ENCODE peak calls at places on chromosomes 1 and 21, in ten cellular contexts. K is Panc1, R is upper lobe of right lung, Z is cardiac muscle cell, L is left lung, S is neuronal stem cell, T is breast epithelium, V is BJ, Y is choroid plexus epithelial cell, U is A549. J is an unnamed sample.

GRCh38 chr1:109299087-109299983 is 7.5 kb downstream of the MYBPHL start:
- DNase-seq in L (no peak), S (no peak), V (peak), T (peak), K (no peak), Y (peak), R (no peak), U (no peak), Z (peak), J (peak)

GRCh38 chr1:169682077-169682476 is 29.3 kb downstream of the SELL start:
- DNase-seq in Z (no peak), Y (no peak), U (no peak), K (no peak), S (no peak), L (no peak), V (no peak), T (no peak), R (no peak), J (no peak)

GRCh38 chr1:180482425-180483275 is 19.7 kb downstream of the ACBD6 start:
- DNase-seq in L (no peak), Y (peak), V (no peak), U (peak), R (no peak), S (peak), Z (peak), K (peak), T (no peak), J (peak)

GRCh38 chr1:211145944-211146343 is 12.0 kb upstream of the KCNH1 start:
- DNase-seq in K (no peak), L (no peak), S (no peak), T (no peak), R (no peak), U (no peak), Y (no peak), V (no peak), Z (no peak), J (no peak)

GRCh38 chr1:91944087-91944486 is 5.1 kb upstream of the BRDT start:
- DNase-seq in K (no peak), U (no peak), R (no peak), Y (no peak), S (no peak), Z (peak), L (no peak), V (no peak), T (no peak), J (no peak)

GRCh38 chr1:165468850-165469249 is 23.9 kb upstream of the RXRG start:
- DNase-seq in Y (no peak), K (no peak), L (no peak), R (no peak), S (no peak), Z (no peak), V (no peak), U (no peak), T (no peak), J (no peak)

GRCh38 chr1:118960567-118961136 is 27.5 kb downstream of the TBX15 start:
- DNase-seq in U (peak), Z (peak), T (no peak), K (no peak), R (no peak), S (no peak), Y (peak), V (peak), L (no peak), J (peak)

GRCh38 chr1:105964879-105965278 is 1091.6 kb upstream of the PRMT6 start:
- DNase-seq in T (no peak), L (no peak), S (no peak), U (no peak), Z (no peak), Y (no peak), K (no peak), V (no peak), R (no peak), J (no peak)

GRCh38 chr1:214216779-214217178 is 64.2 kb upstream of the SMYD2 start:
- DNase-seq in U (peak), L (no peak), V (no peak), T (no peak), Y (no peak), K (no peak), R (no peak), Z (no peak), S (no peak), J (no peak)

GRCh38 chr1:41404308-41404755 is 43.1 kb downstream of the FOXO6 start:
- DNase-seq in R (no peak), Z (peak), T (no peak), S (no peak), K (no peak), U (peak), L (peak), V (no peak), Y (no peak), J (no peak)

GRCh38 chr1:3504151-3504822 is 49.8 kb downstream of the ARHGEF16 start:
- DNase-seq in Z (peak), R (no peak), V (peak), U (peak), Y (peak), L (no peak), T (no peak), S (no peak), K (peak), J (peak)

GRCh38 chr1:107430540-107431228 is 289.8 kb downstream of the NTNG1 start:
- DNase-seq in S (peak), V (no peak), R (no peak), Z (peak), U (peak), L (no peak), K (peak), T (no peak), Y (peak), J (peak)

GRCh38 chr21:38807481-38807880 is 1.8 kb downstream of the ETS2 start:
- DNase-seq in Z (no peak), K (no peak), T (no peak), S (peak), L (no peak), Y (peak), V (no peak), R (no peak), U (no peak), J (peak)

GRCh38 chr21:43020771-43021170 is 46.4 kb downstream of the PKNOX1 start:
- DNase-seq in K (no peak), R (peak), L (no peak), T (no peak), U (no peak), S (no peak), Y (no peak), V (no peak), Z (no peak), J (no peak)

GRCh38 chr1:55043011-55043410 is 3.7 kb downstream of the PCSK9 start:
- DNase-seq in V (no peak), Y (no peak), L (no peak), T (no peak), S (no peak), U (no peak), K (no peak), R (no peak), Z (no peak), J (no peak)

GRCh38 chr1:24329797-24330543 is 10.8 kb downstream of the GRHL3 start:
- DNase-seq in Z (peak), L (no peak), U (no peak), Y (peak), K (no peak), V (no peak), R (no peak), T (no peak), S (no peak), J (peak)

GRCh38 chr21:19501115-19501514 is 1097.5 kb upstream of the TMPRSS15 start:
- DNase-seq in K (no peak), S (no peak), L (no peak), Z (no peak), Y (no peak), V (no peak), T (no peak), R (no peak), U (no peak), J (no peak)

GRCh38 chr1:196152975-196153374 is 455.3 kb downstream of the KCNT2 start:
- DNase-seq in R (no peak), L (no peak), Z (peak), V (no peak), T (no peak), U (no peak), S (no peak), Y (no peak), K (no peak), J (no peak)

GRCh38 chr1:5770981-5771765 is 221.1 kb downstream of the NPHP4 start:
- DNase-seq in Y (peak), T (no peak), V (no peak), L (peak), Z (peak), S (peak), U (no peak), R (no peak), K (no peak), J (no peak)

GRCh38 chr1:90964444-90965035 is 57.3 kb downstream of the ZNF644 start:
- DNase-seq in K (peak), L (no peak), S (no peak), Z (peak), U (no peak), R (no peak), V (no peak), Y (peak), T (no peak), J (peak)

GRCh38 chr21:33293811-33294216 is 27.6 kb downstream of the IL10RB start:
- DNase-seq in R (no peak), L (no peak), Z (no peak), K (no peak), U (no peak), T (no peak), S (no peak), V (no peak), Y (no peak), J (no peak)

GRCh38 chr21:29075706-29076447 is 2.4 kb upstream of the CCT8 start:
- DNase-seq in U (no peak), S (no peak), R (no peak), K (peak), T (no peak), Z (no peak), V (no peak), L (no peak), Y (no peak), J (no peak)

GRCh38 chr1:161948435-161948834 is 75.2 kb downstream of the OLFML2B start:
- DNase-seq in T (no peak), V (no peak), R (no peak), K (no peak), L (no peak), Y (no peak), U (no peak), S (no peak), Z (no peak), J (no peak)

GRCh38 chr1:111354584-111354983 is 63.9 kb downstream of the CHIA start:
- DNase-seq in L (no peak), V (no peak), Y (no peak), T (no peak), R (no peak), U (no peak), S (no peak), K (no peak), Z (no peak), J (no peak)

GRCh38 chr1:23555225-23555801 is 4.0 kb downstream of the ID3 start:
- DNase-seq in S (no peak), L (no peak), Z (peak), Y (peak), V (no peak), T (no peak), U (peak), R (no peak), K (no peak), J (peak)

GRCh38 chr1:18901147-18901951 is 1.0 kb downstream of the ALDH4A1 start:
- DNase-seq in R (no peak), V (no peak), L (no peak), Z (no peak), U (no peak), S (no peak), Y (no peak), K (no peak), T (no peak), J (no peak)

GRCh38 chr1:154075746-154076145 is 79.1 kb downstream of the NUP210L start:
- DNase-seq in T (no peak), R (no peak), L (no peak), U (no peak), K (no peak), Z (peak), V (no peak), Y (no peak), S (no peak), J (no peak)

GRCh38 chr1:116824631-116825399 is 70.6 kb downstream of the CD2 start:
- DNase-seq in S (no peak), T (no peak), U (no peak), Z (peak), V (no peak), K (no peak), L (no peak), R (no peak), Y (no peak), J (no peak)

DNA sequence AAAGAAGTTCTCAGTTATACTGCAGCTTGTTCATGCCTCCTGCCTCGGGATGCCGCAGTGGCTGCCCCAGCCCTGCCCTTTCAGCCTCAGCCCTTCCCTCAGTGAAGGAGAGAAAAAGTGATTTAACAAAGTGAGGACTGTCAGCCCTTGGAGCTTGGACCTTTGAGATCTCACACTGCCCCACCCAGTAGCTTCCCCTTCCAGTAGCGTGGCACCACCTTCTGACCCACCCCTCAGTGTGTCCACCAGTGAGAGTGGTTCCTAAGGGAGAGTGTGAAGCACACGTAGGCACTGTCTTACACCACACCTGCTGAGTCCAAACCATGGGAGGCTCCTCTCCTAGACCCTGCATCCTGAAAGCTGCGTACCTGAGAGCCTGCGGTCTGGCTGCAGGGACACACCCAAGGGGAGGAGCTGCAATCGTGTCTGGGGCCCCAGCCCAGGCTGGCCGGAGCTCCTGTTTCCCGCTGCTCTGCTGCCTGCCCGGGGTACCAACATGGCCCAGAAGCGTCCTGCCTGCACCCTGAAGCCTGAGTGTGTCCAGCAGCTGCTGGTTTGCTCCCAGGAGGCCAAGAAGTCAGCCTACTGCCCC is at the start of gene CDA:
- DNase-seq in U (peak), K (no peak), V (no peak), L (peak), S (no peak), Z (no peak), Y (no peak), R (no peak), T (no peak), J (no peak)
- H3K4me3 ChIP-seq in U (peak), K (peak), V (peak), L (peak), S (no peak), Z (no peak), Y (peak), R (peak), T (peak), J (peak)

DNA sequence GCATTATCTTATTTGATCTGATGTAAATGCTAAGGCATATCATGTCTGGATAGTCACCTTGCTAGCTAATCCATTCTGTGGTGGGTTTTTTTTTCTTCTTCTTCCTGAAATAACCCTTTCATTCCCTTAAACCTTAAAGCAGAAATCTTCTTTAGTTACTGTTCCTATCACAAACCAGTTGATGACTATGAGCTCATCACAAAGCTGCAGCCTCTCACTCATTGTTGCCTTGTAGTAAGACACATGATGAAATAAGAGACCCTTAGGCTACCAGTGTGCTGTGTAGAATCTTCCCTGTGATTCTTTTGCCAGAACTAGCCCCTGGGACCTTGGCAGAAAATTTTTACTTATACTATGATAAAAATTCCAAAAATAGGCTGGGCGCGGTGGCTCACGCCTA is 35.7 kb upstream of the SLC16A1 start:
- DNase-seq in S (no peak), Y (peak), R (no peak), U (no peak), Z (no peak), T (no peak), L (no peak), V (no peak), K (no peak), J (no peak)
- H3K4me3 ChIP-seq in S (no peak), Y (no peak), R (no peak), U (no peak), Z (no peak), T (no peak), L (no peak), V (no peak), K (no peak), J (no peak)

GRCh38 chr1:199955235-199955634 is 72.3 kb upstream of the NR5A2 start:
- DNase-seq in R (no peak), S (no peak), K (no peak), T (no peak), V (no peak), U (no peak), Y (no peak), L (no peak), Z (no peak), J (no peak)
- H3K4me3 ChIP-seq in R (no peak), S (no peak), K (no peak), T (no peak), V (no peak), U (no peak), Y (no peak), L (no peak), Z (no peak), J (no peak)

GRCh38 chr1:44500181-44501021 is 95.3 kb downstream of the RNF220 start:
- DNase-seq in Z (peak), U (no peak), S (peak), V (no peak), K (no peak), L (no peak), Y (peak), T (no peak), R (no peak), J (no peak)
- H3K4me3 ChIP-seq in Z (no peak), U (no peak), S (no peak), V (no peak), K (no peak), L (no peak), Y (no peak), T (no peak), R (no peak), J (no peak)

J was measured in fibroblast of the aortic adventitia.